ENCODE peak calls at places on chromosomes 4 and X, in six cellular contexts. One of them, this sample, is unnamed.

GRCh38 chr4:146359771-146360170 is 145.4 kb downstream of the REELD1 start:
- DNase-seq in GM12892: no peak
- DNase-seq in IMR-90: no peak
- DNase-seq in heart left ventricle: no peak
- DNase-seq in lower leg skin: no peak
- DNase-seq in GM12891: no peak
- DNase-seq in this sample: no peak

GRCh38 chrX:66914082-66914481 is 275.2 kb upstream of the EDA2R start:
- DNase-seq in GM12892: no peak
- DNase-seq in IMR-90: no peak
- DNase-seq in heart left ventricle: no peak
- DNase-seq in lower leg skin: no peak
- DNase-seq in GM12891: no peak
- DNase-seq in this sample: no peak

GRCh38 chr4:112082954-112083586 is 62.2 kb upstream of the FAM241A start:
- DNase-seq in GM12892: no peak
- DNase-seq in IMR-90: peak; percentile 82
- DNase-seq in heart left ventricle: no peak
- DNase-seq in lower leg skin: no peak
- DNase-seq in GM12891: no peak
- DNase-seq in this sample: no peak

GRCh38 chrX:100673397-100673953 is 29.5 kb downstream of the SRPX2 start:
- DNase-seq in GM12892: no peak
- DNase-seq in IMR-90: peak; percentile 91
- DNase-seq in heart left ventricle: no peak
- DNase-seq in lower leg skin: no peak
- DNase-seq in GM12891: no peak
- DNase-seq in this sample: no peak

GRCh38 chr4:173511787-173512361 is 18.2 kb downstream of the HAND2 start:
- DNase-seq in GM12892: no peak
- DNase-seq in IMR-90: no peak
- DNase-seq in heart left ventricle: no peak
- DNase-seq in lower leg skin: no peak
- DNase-seq in GM12891: no peak
- DNase-seq in this sample: no peak

GRCh38 chr4:119034276-119035008 is 101.2 kb upstream of the MYOZ2 start:
- DNase-seq in GM12892: no peak
- DNase-seq in IMR-90: no peak
- DNase-seq in heart left ventricle: no peak
- DNase-seq in lower leg skin: no peak
- DNase-seq in GM12891: no peak
- DNase-seq in this sample: no peak

GRCh38 chr4:166042510-166043055 is 169.5 kb downstream of the TLL1 start:
- DNase-seq in GM12892: no peak
- DNase-seq in IMR-90: no peak
- DNase-seq in heart left ventricle: no peak
- DNase-seq in lower leg skin: no peak
- DNase-seq in GM12891: no peak
- DNase-seq in this sample: no peak

GRCh38 chrX:86914569-86914968 is 603.0 kb upstream of the KLHL4 start:
- DNase-seq in GM12892: no peak
- DNase-seq in IMR-90: no peak
- DNase-seq in heart left ventricle: no peak
- DNase-seq in lower leg skin: no peak
- DNase-seq in GM12891: no peak
- DNase-seq in this sample: no peak

GRCh38 chr4:11428701-11429571 is at the start of gene HS3ST1:
- DNase-seq in GM12892: peak; percentile 59
- DNase-seq in IMR-90: peak; percentile 8
- DNase-seq in heart left ventricle: peak; percentile 83
- DNase-seq in lower leg skin: peak; percentile 62
- DNase-seq in GM12891: peak; percentile 67
- DNase-seq in this sample: no peak

GRCh38 chr4:26420903-26421302 is 69.4 kb downstream of the CCKAR start:
- DNase-seq in GM12892: no peak
- DNase-seq in IMR-90: peak; percentile 56
- DNase-seq in heart left ventricle: no peak
- DNase-seq in lower leg skin: no peak
- DNase-seq in GM12891: no peak
- DNase-seq in this sample: no peak

GRCh38 chrX:104045642-104046041 is 5.9 kb downstream of the H2BW2 start:
- DNase-seq in GM12892: no peak
- DNase-seq in IMR-90: no peak
- DNase-seq in heart left ventricle: no peak
- DNase-seq in lower leg skin: no peak
- DNase-seq in GM12891: no peak
- DNase-seq in this sample: no peak

GRCh38 chr4:80989921-80990544 is 40.5 kb upstream of the BMP3 start:
- DNase-seq in GM12892: no peak
- DNase-seq in IMR-90: peak; percentile 73
- DNase-seq in heart left ventricle: no peak
- DNase-seq in lower leg skin: peak; percentile 20
- DNase-seq in GM12891: peak; percentile 4
- DNase-seq in this sample: peak; percentile 26

GRCh38 chr4:157634057-157634456 is 413.5 kb downstream of the GRIA2 start:
- DNase-seq in GM12892: no peak
- DNase-seq in IMR-90: no peak
- DNase-seq in heart left ventricle: no peak
- DNase-seq in lower leg skin: no peak
- DNase-seq in GM12891: no peak
- DNase-seq in this sample: no peak

GRCh38 chr4:44927361-44928061 is 201.2 kb upstream of the GNPDA2 start:
- DNase-seq in GM12892: no peak
- DNase-seq in IMR-90: peak; percentile 14
- DNase-seq in heart left ventricle: no peak
- DNase-seq in lower leg skin: no peak
- DNase-seq in GM12891: no peak
- DNase-seq in this sample: no peak

GRCh38 chr4:54661156-54661555 is 3.4 kb downstream of the KIT start:
- DNase-seq in GM12892: no peak
- DNase-seq in IMR-90: peak; percentile 39
- DNase-seq in heart left ventricle: no peak
- DNase-seq in lower leg skin: no peak
- DNase-seq in GM12891: no peak
- DNase-seq in this sample: no peak

GRCh38 chrX:109049903-109050302 is 313.5 kb upstream of the IRS4 start:
- DNase-seq in GM12892: no peak
- DNase-seq in IMR-90: no peak
- DNase-seq in heart left ventricle: no peak
- DNase-seq in lower leg skin: no peak
- DNase-seq in GM12891: no peak
- DNase-seq in this sample: no peak

GRCh38 chr4:186104895-186105720 is 604 bp downstream of the FAM149A start:
- DNase-seq in GM12892: peak; percentile 39
- DNase-seq in IMR-90: no peak
- DNase-seq in heart left ventricle: no peak
- DNase-seq in lower leg skin: no peak
- DNase-seq in GM12891: peak; percentile 44
- DNase-seq in this sample: no peak

GRCh38 chrX:17732138-17732783 is 5.0 kb upstream of the SCML1 start:
- DNase-seq in GM12892: no peak
- DNase-seq in IMR-90: peak; percentile 55
- DNase-seq in heart left ventricle: no peak
- DNase-seq in lower leg skin: no peak
- DNase-seq in GM12891: no peak
- DNase-seq in this sample: no peak

GRCh38 chr4:65383589-65384305 is 286.5 kb downstream of the EPHA5 start:
- DNase-seq in GM12892: no peak
- DNase-seq in IMR-90: no peak
- DNase-seq in heart left ventricle: no peak
- DNase-seq in lower leg skin: no peak
- DNase-seq in GM12891: no peak
- DNase-seq in this sample: no peak

GRCh38 chrX:13014111-13015094 is 30.0 kb downstream of the FAM9C start:
- DNase-seq in GM12892: no peak
- DNase-seq in IMR-90: no peak
- DNase-seq in heart left ventricle: no peak
- DNase-seq in lower leg skin: no peak
- DNase-seq in GM12891: no peak
- DNase-seq in this sample: no peak

GRCh38 chrX:1384738-1385250 is 7.1 kb downstream of the SLC25A6 start:
- DNase-seq in GM12892: no peak
- DNase-seq in IMR-90: no peak
- DNase-seq in heart left ventricle: no peak
- DNase-seq in lower leg skin: peak; percentile 13
- DNase-seq in GM12891: no peak
- DNase-seq in this sample: no peak

GRCh38 chr4:56787380-56787779 is 34.1 kb downstream of the SPINK2 start:
- DNase-seq in GM12892: no peak
- DNase-seq in IMR-90: no peak
- DNase-seq in heart left ventricle: no peak
- DNase-seq in lower leg skin: no peak
- DNase-seq in GM12891: no peak
- DNase-seq in this sample: no peak

GRCh38 chr4:135073389-135073788 is 871.8 kb upstream of the PABPC4L start:
- DNase-seq in GM12892: no peak
- DNase-seq in IMR-90: no peak
- DNase-seq in heart left ventricle: no peak
- DNase-seq in lower leg skin: no peak
- DNase-seq in GM12891: no peak
- DNase-seq in this sample: no peak

GRCh38 chr4:139014391-139015268 is 951 bp upstream of the NOCT start:
- DNase-seq in GM12892: peak; percentile 23
- DNase-seq in IMR-90: peak; percentile 94
- DNase-seq in heart left ventricle: no peak
- DNase-seq in lower leg skin: peak; percentile 22
- DNase-seq in GM12891: no peak
- DNase-seq in this sample: peak; percentile 32

GRCh38 chrX:151973851-151974335 is 583 bp downstream of the GABRE start:
- DNase-seq in GM12892: no peak
- DNase-seq in IMR-90: no peak
- DNase-seq in heart left ventricle: peak; percentile 58
- DNase-seq in lower leg skin: peak; percentile 26
- DNase-seq in GM12891: no peak
- DNase-seq in this sample: no peak

GRCh38 chrX:19382500-19383145 is 38.9 kb downstream of the PDHA1 start:
- DNase-seq in GM12892: no peak
- DNase-seq in IMR-90: peak; percentile 32
- DNase-seq in heart left ventricle: peak; percentile 48
- DNase-seq in lower leg skin: no peak
- DNase-seq in GM12891: no peak
- DNase-seq in this sample: no peak

GRCh38 chr4:155593793-155594192 is 72.9 kb upstream of the GUCY1A1 start:
- DNase-seq in GM12892: no peak
- DNase-seq in IMR-90: no peak
- DNase-seq in heart left ventricle: no peak
- DNase-seq in lower leg skin: no peak
- DNase-seq in GM12891: no peak
- DNase-seq in this sample: no peak

GRCh38 chr4:139669859-139670258 is 4.2 kb downstream of the MGST2 start:
- DNase-seq in GM12892: no peak
- DNase-seq in IMR-90: no peak
- DNase-seq in heart left ventricle: no peak
- DNase-seq in lower leg skin: no peak
- DNase-seq in GM12891: no peak
- DNase-seq in this sample: no peak

GRCh38 chrX:93791304-93791703 is 117.3 kb downstream of the FAM133A start:
- DNase-seq in GM12892: no peak
- DNase-seq in IMR-90: no peak
- DNase-seq in heart left ventricle: no peak
- DNase-seq in lower leg skin: no peak
- DNase-seq in GM12891: no peak
- DNase-seq in this sample: no peak

GRCh38 chr4:153344131-153345010 is at the start of gene MND1:
- DNase-seq in GM12892: peak; percentile 84
- DNase-seq in IMR-90: peak; percentile 71
- DNase-seq in heart left ventricle: peak; percentile 87
- DNase-seq in lower leg skin: peak; percentile 73
- DNase-seq in GM12891: peak; percentile 78
- DNase-seq in this sample: no peak
- TF ChIP-seq POLR2A in GM12892: peak; percentile 71
- TF ChIP-seq POLR2A in IMR-90: peak; percentile 28
- TF ChIP-seq POLR2A in heart left ventricle: no peak
- TF ChIP-seq POLR2A in lower leg skin: no peak
- TF ChIP-seq POLR2A in GM12891: peak; percentile 54
- TF ChIP-seq POLR2A in this sample: peak; percentile 87

GRCh38 chr4:88456757-88457306 is at the start of gene HERC5:
- DNase-seq in GM12892: peak; percentile 87
- DNase-seq in IMR-90: peak; percentile 81
- DNase-seq in heart left ventricle: peak; percentile 95
- DNase-seq in lower leg skin: peak; percentile 85
- DNase-seq in GM12891: peak; percentile 86
- DNase-seq in this sample: peak; percentile 87
- TF ChIP-seq POLR2A in GM12892: peak; percentile 47
- TF ChIP-seq POLR2A in IMR-90: no peak
- TF ChIP-seq POLR2A in heart left ventricle: no peak
- TF ChIP-seq POLR2A in lower leg skin: no peak
- TF ChIP-seq POLR2A in GM12891: peak; percentile 36
- TF ChIP-seq POLR2A in this sample: peak; percentile 89

DNA sequence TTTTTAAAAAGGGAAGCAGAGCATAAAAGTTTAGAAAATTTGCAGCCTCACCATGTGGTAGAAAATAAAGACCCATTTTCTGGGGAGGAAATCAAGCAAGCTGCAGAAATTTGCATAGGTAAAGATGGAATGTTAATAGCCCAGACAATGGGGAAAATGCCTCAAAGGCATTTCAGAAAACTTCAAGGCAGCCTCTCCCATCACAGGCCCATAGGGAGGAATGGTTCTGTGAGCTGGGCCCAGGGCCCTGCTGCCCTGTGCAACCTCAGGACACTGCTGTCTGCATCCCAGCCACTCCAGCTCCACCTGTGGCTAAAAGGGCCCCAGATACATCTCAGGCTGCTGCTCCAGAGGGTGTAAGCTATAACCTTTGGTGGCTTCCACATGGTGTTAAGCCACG is 137.9 kb downstream of the INPP4B start:
- DNase-seq in GM12892: no peak
- DNase-seq in IMR-90: no peak
- DNase-seq in heart left ventricle: no peak
- DNase-seq in lower leg skin: no peak
- DNase-seq in GM12891: no peak
- DNase-seq in this sample: no peak
- TF ChIP-seq POLR2A in GM12892: no peak
- TF ChIP-seq POLR2A in IMR-90: no peak
- TF ChIP-seq POLR2A in heart left ventricle: no peak
- TF ChIP-seq POLR2A in lower leg skin: no peak
- TF ChIP-seq POLR2A in GM12891: no peak
- TF ChIP-seq POLR2A in this sample: no peak

GRCh38 chrX:40105016-40105790 is 7.4 kb upstream of the BCOR start:
- DNase-seq in GM12892: no peak
- DNase-seq in IMR-90: no peak
- DNase-seq in heart left ventricle: peak; percentile 56
- DNase-seq in lower leg skin: no peak
- DNase-seq in GM12891: no peak
- DNase-seq in this sample: no peak
- TF ChIP-seq POLR2A in GM12892: no peak
- TF ChIP-seq POLR2A in IMR-90: no peak
- TF ChIP-seq POLR2A in heart left ventricle: no peak
- TF ChIP-seq POLR2A in lower leg skin: no peak
- TF ChIP-seq POLR2A in GM12891: no peak
- TF ChIP-seq POLR2A in this sample: peak; percentile 26

DNA sequence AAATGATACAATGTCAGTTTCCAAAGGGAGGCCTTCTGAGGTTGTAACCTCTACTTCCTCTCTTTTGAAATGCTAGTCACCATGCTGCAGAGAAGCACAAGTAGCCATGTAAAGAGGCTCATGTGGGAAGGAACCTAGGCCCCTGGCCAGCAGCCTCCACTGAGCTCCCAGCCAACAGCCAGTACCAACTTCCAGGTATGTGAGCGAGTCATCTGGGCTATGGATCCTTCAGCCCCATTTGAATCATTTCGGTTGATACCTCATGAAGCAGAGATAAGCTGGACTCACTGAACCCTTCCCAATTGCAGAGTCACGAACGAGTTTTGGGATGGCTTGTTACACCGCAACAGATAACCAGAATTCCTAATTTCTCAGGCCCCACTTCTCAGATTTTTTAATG is 187.0 kb upstream of the LDB2 start:
- DNase-seq in GM12892: no peak
- DNase-seq in IMR-90: no peak
- DNase-seq in heart left ventricle: no peak
- DNase-seq in lower leg skin: no peak
- DNase-seq in GM12891: no peak
- DNase-seq in this sample: no peak
- TF ChIP-seq POLR2A in GM12892: no peak
- TF ChIP-seq POLR2A in IMR-90: no peak
- TF ChIP-seq POLR2A in heart left ventricle: no peak
- TF ChIP-seq POLR2A in lower leg skin: no peak
- TF ChIP-seq POLR2A in GM12891: no peak
- TF ChIP-seq POLR2A in this sample: no peak

This sample was measured in GM12878.